ENCODE peak calls at places on chromosomes 12 and 14, in ten cellular contexts. A, K, Y, I, R, V, C, P, M and O are unnamed samples.

GRCh38 chr14:99186956-99187690 is 84.9 kb downstream of the BCL11B start:
- DNase-seq in A (no peak), K (no peak), Y (no peak), I (no peak), R (no peak), V (no peak), C (no peak), P (no peak), M (no peak), O (no peak)

GRCh38 chr14:86933460-86933859 is 1059.5 kb downstream of the GALC start:
- DNase-seq in A (no peak), K (no peak), Y (no peak), I (no peak), R (no peak), V (no peak), C (no peak), P (no peak), M (no peak), O (no peak)

GRCh38 chr14:52949711-52950409 is 990 bp downstream of the FERMT2 start:
- DNase-seq in A (no peak), K (no peak), Y (no peak), I (no peak), R (peak; percentile 56), V (peak; percentile 86), C (peak; percentile 43), P (no peak), M (no peak), O (no peak)

GRCh38 chr14:79896009-79896408 is 315.3 kb downstream of the DIO2 start:
- DNase-seq in A (no peak), K (no peak), Y (no peak), I (no peak), R (peak; percentile 26), V (no peak), C (peak; percentile 32), P (no peak), M (no peak), O (no peak)

GRCh38 chr12:106019130-106019529 is 119.6 kb downstream of the NUAK1 start:
- DNase-seq in A (no peak), K (no peak), Y (no peak), I (no peak), R (peak; percentile 13), V (peak; percentile 42), C (no peak), P (no peak), M (no peak), O (no peak)

GRCh38 chr12:84822541-84822940 is 90.1 kb downstream of the SLC6A15 start:
- DNase-seq in A (no peak), K (no peak), Y (no peak), I (no peak), R (no peak), V (peak; percentile 18), C (peak; percentile 48), P (no peak), M (no peak), O (no peak)

GRCh38 chr14:59344711-59345455 is 120.3 kb downstream of the GPR135 start:
- DNase-seq in A (no peak), K (no peak), Y (no peak), I (no peak), R (no peak), V (no peak), C (no peak), P (no peak), M (no peak), O (no peak)

GRCh38 chr14:98947911-98948595 is 323.9 kb downstream of the BCL11B start:
- DNase-seq in A (peak; percentile 14), K (no peak), Y (no peak), I (no peak), R (no peak), V (no peak), C (no peak), P (no peak), M (no peak), O (no peak)

GRCh38 chr12:98399532-98399931 is 115.9 kb upstream of the TMPO start:
- DNase-seq in A (peak; percentile 92), K (no peak), Y (no peak), I (no peak), R (peak; percentile 85), V (peak; percentile 87), C (peak; percentile 90), P (no peak), M (no peak), O (no peak)

GRCh38 chr12:92621833-92622232 is 81.0 kb upstream of the PLEKHG7 start:
- DNase-seq in A (no peak), K (no peak), Y (no peak), I (no peak), R (no peak), V (peak; percentile 30), C (no peak), P (no peak), M (no peak), O (no peak)

DNA sequence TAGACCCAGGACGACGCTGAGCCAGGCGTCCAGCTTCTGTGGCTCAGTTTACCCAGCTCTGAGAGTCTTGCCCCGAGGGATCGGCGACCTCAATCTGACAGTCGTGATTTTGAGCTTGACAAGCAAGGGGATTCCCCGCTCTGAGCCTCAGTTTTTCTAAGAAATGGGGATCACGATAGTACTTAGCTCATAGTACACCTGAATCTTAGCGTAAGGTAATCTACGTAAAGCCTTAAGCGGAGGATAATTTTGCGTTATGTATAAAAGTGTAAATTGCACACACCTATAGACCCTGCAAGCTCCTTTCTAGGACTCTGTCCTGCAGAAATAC is 285 bp downstream of the MVK start:
- DNase-seq in A (no peak), K (no peak), Y (no peak), I (no peak), R (no peak), V (no peak), C (no peak), P (no peak), M (no peak), O (no peak)
- H3K27ac ChIP-seq in A (no peak overlapping the region), K (peak overlapping the region; percentile 87), Y (peak overlapping the region; percentile 59), I (no peak overlapping the region), R (peak overlapping the region; percentile 18), V (no peak overlapping the region), C (no peak overlapping the region), P (peak overlapping the region; percentile 56), M (no peak overlapping the region), O (peak overlapping the region; percentile 68)

DNA sequence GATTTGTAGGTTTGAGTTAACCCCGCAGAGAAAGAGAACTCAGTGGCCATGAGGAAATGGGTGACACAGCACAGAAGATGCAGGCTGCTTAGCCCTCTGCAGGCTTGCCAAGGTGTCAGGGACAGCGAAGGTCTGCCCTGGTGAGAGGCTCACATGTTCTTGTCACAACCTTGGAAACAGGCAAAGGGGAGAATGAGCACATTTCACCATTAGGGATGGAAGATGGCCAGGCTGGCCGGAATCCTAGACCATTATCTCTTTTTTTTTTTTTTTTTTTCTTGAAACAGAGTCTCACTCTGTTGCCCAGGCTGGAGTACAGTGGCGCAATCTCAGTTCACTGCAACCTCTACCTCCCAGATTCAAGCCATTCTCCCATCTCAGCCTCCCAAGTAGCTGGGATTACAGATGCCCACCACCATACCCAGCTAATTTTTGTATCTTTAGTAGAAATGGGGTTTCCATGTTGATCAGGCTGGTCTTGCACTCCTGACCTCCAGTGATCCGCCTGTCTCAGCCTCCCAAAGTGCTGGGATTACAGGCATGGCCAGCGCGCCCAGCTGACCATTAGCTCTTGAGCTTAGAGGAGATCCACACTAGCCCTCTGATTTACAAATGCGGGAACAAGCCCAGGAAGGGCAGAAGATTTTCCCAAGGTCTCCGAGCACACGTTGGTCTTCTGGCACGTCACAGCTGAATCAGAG is 34.6 kb downstream of the LTBP2 start:
- DNase-seq in A (no peak), K (no peak), Y (peak; percentile 26), I (peak; percentile 73), R (peak; percentile 79), V (peak; percentile 58), C (no peak), P (peak; percentile 58), M (peak; percentile 79), O (no peak)
- H3K27ac ChIP-seq in A (no peak overlapping the region), K (peak overlapping the region; percentile 25), Y (no peak overlapping the region), I (peak overlapping the region; percentile 53), R (no peak overlapping the region), V (peak overlapping the region; percentile 39), C (no peak overlapping the region), P (no peak overlapping the region), M (peak overlapping the region; percentile 37), O (no peak overlapping the region)

GRCh38 chr14:77039285-77040058 is 11.0 kb upstream of the IRF2BPL start:
- DNase-seq in A (no peak), K (no peak), Y (no peak), I (no peak), R (peak; percentile 64), V (peak; percentile 66), C (no peak), P (no peak), M (no peak), O (no peak)
- H3K27ac ChIP-seq in A (peak overlapping the region; percentile 92), K (peak overlapping the region; percentile 91), Y (peak overlapping the region; percentile 91), I (peak overlapping the region; percentile 94), R (peak overlapping the region; percentile 97), V (peak overlapping the region; percentile 100), C (peak overlapping the region; percentile 99), P (peak overlapping the region; percentile 76), M (peak overlapping the region; percentile 38), O (peak overlapping the region; percentile 90)

GRCh38 chr14:68509188-68509953 is 283.5 kb downstream of the ZFP36L1 start:
- DNase-seq in A (no peak), K (no peak), Y (no peak), I (no peak), R (no peak), V (no peak), C (no peak), P (no peak), M (no peak), O (no peak)

GRCh38 chr14:68507544-68508081 is 285.3 kb downstream of the ZFP36L1 start:
- DNase-seq in A (peak; percentile 14), K (no peak), Y (no peak), I (no peak), R (no peak), V (no peak), C (no peak), P (no peak), M (no peak), O (no peak)

GRCh38 chr14:68510201-68510600 is 282.7 kb downstream of the ZFP36L1 start:
- DNase-seq in A (no peak), K (no peak), Y (no peak), I (peak; percentile 73), R (peak; percentile 72), V (peak; percentile 86), C (no peak), P (no peak), M (peak; percentile 87), O (no peak)

GRCh38 chr14:68506645-68507405 is 286.0 kb downstream of the ZFP36L1 start:
- DNase-seq in A (peak; percentile 16), K (peak; percentile 57), Y (no peak), I (no peak), R (no peak), V (no peak), C (no peak), P (no peak), M (no peak), O (no peak)

GRCh38 chr14:68508581-68508980 is 284.3 kb downstream of the ZFP36L1 start:
- DNase-seq in A (no peak), K (no peak), Y (no peak), I (no peak), R (no peak), V (no peak), C (no peak), P (no peak), M (no peak), O (no peak)
- H3K27ac ChIP-seq in A (no peak overlapping the region), K (peak overlapping the region; percentile 70), Y (peak overlapping the region; percentile 63), I (no peak overlapping the region), R (no peak overlapping the region), V (no peak overlapping the region), C (no peak overlapping the region), P (no peak overlapping the region), M (no peak overlapping the region), O (no peak overlapping the region)

GRCh38 chr14:24440606-24441399 is 1.8 kb downstream of the SDR39U1 start:
- DNase-seq in A (no peak), K (no peak), Y (no peak), I (no peak), R (no peak), V (no peak), C (no peak), P (no peak), M (no peak), O (no peak)
- H3K27ac ChIP-seq in A (no peak overlapping the region), K (no peak overlapping the region), Y (no peak overlapping the region), I (peak overlapping the region; percentile 9), R (no peak overlapping the region), V (no peak overlapping the region), C (no peak overlapping the region), P (peak overlapping the region; percentile 91), M (no peak overlapping the region), O (no peak overlapping the region)